ENCODE peak calls at places on chromosome 12, in ten cellular contexts. J is NCI-H1092 treated with DMSO at 0.1 percent for 48 hours; N is nephron progenitor cell; H is GM23248; F is choroid plexus epithelial cell; A is body of pancreas; B is NCI-H774; D is brain microvascular endothelial cell; S is activated B cell treated with CpG ODN at 0.5 μM for 24 hours; O is activated CD4-positive, CD25-positive, alpha-beta regulatory T cell. Z is an unnamed sample.

GRCh38 chr12:14766649-14767215 is 36.5 kb downstream of the WBP11 start:
- DNase-seq in J (no peak), N (no peak), H (no peak), F (no peak), A (no peak), B (no peak), D (no peak), S (no peak), O (no peak), Z (no peak)

GRCh38 chr12:77995436-77996167 is 164.9 kb downstream of the NAV3 start:
- DNase-seq in J (no peak), N (no peak), H (peak), F (peak), A (no peak), B (no peak), D (peak), S (no peak), O (no peak), Z (peak)

GRCh38 chr12:122868471-122869177 is 27.3 kb downstream of the VPS37B start:
- DNase-seq in J (no peak), N (no peak), H (no peak), F (no peak), A (no peak), B (no peak), D (no peak), S (peak), O (no peak), Z (no peak)

GRCh38 chr12:122076743-122077495 is 1.6 kb upstream of the MLXIP start:
- DNase-seq in J (no peak), N (no peak), H (no peak), F (no peak), A (peak), B (no peak), D (no peak), S (peak), O (no peak), Z (no peak)

GRCh38 chr12:18275974-18276373 is 14.7 kb downstream of the PIK3C2G start:
- DNase-seq in J (no peak), N (no peak), H (peak), F (peak), A (no peak), B (no peak), D (peak), S (no peak), O (no peak), Z (no peak)

GRCh38 chr12:125245601-125246345 is 180.5 kb downstream of the AACS start:
- DNase-seq in J (no peak), N (no peak), H (peak), F (no peak), A (no peak), B (no peak), D (no peak), S (no peak), O (no peak), Z (no peak)

GRCh38 chr12:9390761-9391160 is 182.6 kb upstream of the PZP start:
- DNase-seq in J (no peak), N (no peak), H (no peak), F (no peak), A (no peak), B (no peak), D (no peak), S (no peak), O (no peak), Z (no peak)

GRCh38 chr12:69007166-69007857 is 74.3 kb upstream of the CPM start:
- DNase-seq in J (peak), N (no peak), H (peak), F (peak), A (no peak), B (peak), D (peak), S (no peak), O (no peak), Z (peak)

GRCh38 chr12:76690916-76691700 is 72.8 kb upstream of the ZDHHC17 start:
- DNase-seq in J (no peak), N (no peak), H (peak), F (peak), A (no peak), B (no peak), D (no peak), S (no peak), O (no peak), Z (no peak)

GRCh38 chr12:2190085-2190484 is 137.3 kb downstream of the CACNA1C start:
- DNase-seq in J (no peak), N (no peak), H (no peak), F (no peak), A (no peak), B (no peak), D (no peak), S (no peak), O (no peak), Z (no peak)

GRCh38 chr12:48157889-48158370 is 615 bp upstream of the ASB8 start:
- DNase-seq in J (no peak), N (no peak), H (no peak), F (no peak), A (no peak), B (no peak), D (no peak), S (no peak), O (no peak), Z (no peak)

GRCh38 chr12:122834229-122834920 is 882 bp upstream of the HIP1R start:
- DNase-seq in J (peak), N (peak), H (peak), F (peak), A (peak), B (peak), D (no peak), S (peak), O (no peak), Z (peak)

GRCh38 chr12:69988601-69989194 is 163.7 kb downstream of the MYRFL start:
- DNase-seq in J (no peak), N (no peak), H (peak), F (peak), A (no peak), B (no peak), D (peak), S (no peak), O (no peak), Z (peak)

GRCh38 chr12:124913474-124914391 is 717 bp downstream of the UBC start:
- DNase-seq in J (no peak), N (peak), H (peak), F (peak), A (peak), B (no peak), D (peak), S (peak), O (no peak), Z (peak)

GRCh38 chr12:93387780-93388179 is 10.1 kb downstream of the NUDT4 start:
- DNase-seq in J (no peak), N (no peak), H (peak), F (no peak), A (no peak), B (no peak), D (peak), S (no peak), O (no peak), Z (peak)

GRCh38 chr12:6461401-6462233 is 8.9 kb downstream of the VAMP1 start:
- DNase-seq in J (no peak), N (no peak), H (no peak), F (no peak), A (peak), B (no peak), D (peak), S (peak), O (peak), Z (no peak)

Z was measured in fibroblast of lung.